ENCODE peak calls at places on chromosomes 2 and 18, in six cellular contexts. M is fibroblast of lung; A is CD8-positive, alpha-beta T cell; S is fibroblast of villous mesenchyme; I is GM04504; N is cardiac muscle cell. Z is an unnamed sample.

GRCh38 chr2:147008481-147008880 is 836.3 kb upstream of the ACVR2A start:
- DNase-seq in M (peak; percentile 59), N (no peak), I (no peak), S (no peak), A (no peak), Z (no peak)

GRCh38 chr2:2506536-2506935 is 175.5 kb upstream of the MYT1L start:
- DNase-seq in M (no peak), N (no peak), S (no peak), A (no peak), I (no peak), Z (no peak)

GRCh38 chr18:51342815-51343214 is 145.3 kb upstream of the MEX3C start:
- DNase-seq in A (no peak), S (peak; percentile 79), N (peak; percentile 80), I (no peak), M (peak; percentile 65), Z (peak; percentile 22)

GRCh38 chr18:76972241-76972640 is 149.9 kb downstream of the ZNF236 start:
- DNase-seq in I (no peak), S (no peak), M (peak; percentile 11), A (no peak), N (no peak), Z (no peak)

GRCh38 chr18:9340472-9340871 is 5.9 kb downstream of the TWSG1 start:
- DNase-seq in N (no peak), S (no peak), M (no peak), A (no peak), I (no peak), Z (no peak)

GRCh38 chr2:40412456-40412855 is 39.4 kb downstream of the SLC8A1 start:
- DNase-seq in S (no peak), I (no peak), M (peak; percentile 64), N (no peak), A (no peak), Z (no peak)

GRCh38 chr2:174399171-174399570 is 3.6 kb downstream of the SCRN3 start:
- DNase-seq in N (no peak), I (no peak), A (no peak), M (peak; percentile 71), S (no peak), Z (no peak)

GRCh38 chr2:181904022-181904632 is 12.6 kb downstream of the ITPRID2 start:
- DNase-seq in S (peak; percentile 63), N (peak; percentile 63), I (no peak), M (peak; percentile 39), A (no peak), Z (peak; percentile 38)

GRCh38 chr2:168920504-168921157 is 19.5 kb downstream of the G6PC2 start:
- DNase-seq in M (peak; percentile 7), N (peak; percentile 57), S (peak; percentile 43), I (peak; percentile 5), A (no peak), Z (peak; percentile 53)

GRCh38 chr2:72023678-72024390 is 123.8 kb downstream of the CYP26B1 start:
- DNase-seq in A (no peak), N (no peak), I (no peak), S (no peak), M (no peak), Z (no peak)

GRCh38 chr2:71578665-71579371 is 125.5 kb downstream of the DYSF start:
- DNase-seq in S (peak; percentile 30), N (peak; percentile 76), A (no peak), M (peak; percentile 20), I (peak; percentile 25), Z (no peak)

GRCh38 chr2:212157011-212157410 is 381.6 kb downstream of the ERBB4 start:
- DNase-seq in A (no peak), N (no peak), M (peak; percentile 64), I (no peak), S (no peak), Z (no peak)

GRCh38 chr2:96249654-96250053 is 16.1 kb downstream of the TMEM127 start:
- DNase-seq in A (no peak), S (peak; percentile 70), N (peak; percentile 51), I (peak; percentile 82), M (peak; percentile 23), Z (no peak)

GRCh38 chr18:42053188-42053781 is 98.3 kb downstream of the PIK3C3 start:
- DNase-seq in A (peak; percentile 58), N (peak; percentile 80), I (no peak), S (peak; percentile 65), M (peak; percentile 51), Z (peak; percentile 50)

GRCh38 chr2:104857262-104858221 is 3.6 kb downstream of the POU3F3 start:
- DNase-seq in I (no peak), N (no peak), M (peak; percentile 30), S (no peak), A (no peak), Z (no peak)

GRCh38 chr2:218419630-218420216 is 800 bp downstream of the VIL1 start:
- DNase-seq in I (no peak), M (no peak), S (no peak), A (no peak), N (no peak), Z (no peak)

GRCh38 chr2:191625016-191625415 is 52.9 kb upstream of the NABP1 start:
- DNase-seq in I (no peak), A (peak; percentile 40), N (peak; percentile 48), M (peak; percentile 45), S (peak; percentile 32), Z (peak; percentile 69)

GRCh38 chr2:88590998-88591613 is 36.2 kb downstream of the EIF2AK3 start:
- DNase-seq in N (peak; percentile 77), A (peak; percentile 38), S (peak; percentile 74), I (no peak), M (peak; percentile 51), Z (peak; percentile 69)

GRCh38 chr2:143988082-143988481 is 531.8 kb downstream of the ZEB2 start:
- DNase-seq in I (no peak), N (no peak), A (no peak), S (no peak), M (no peak), Z (no peak)

GRCh38 chr2:98846041-98846440 is 90.0 kb downstream of the CRACDL start:
- DNase-seq in S (no peak), A (no peak), I (no peak), N (no peak), M (no peak), Z (no peak)

GRCh38 chr2:53989210-53989862 is 18.5 kb upstream of the PSME4 start:
- DNase-seq in M (no peak), S (no peak), I (no peak), N (no peak), A (no peak), Z (no peak)

GRCh38 chr18:46283268-46283667 is 179.1 kb downstream of the HAUS1 start:
- DNase-seq in S (no peak), I (no peak), M (peak; percentile 54), N (peak; percentile 25), A (no peak), Z (no peak)

GRCh38 chr2:69973335-69973735 is 11.9 kb upstream of the ASPRV1 start:
- DNase-seq in M (peak; percentile 67), A (no peak), N (peak; percentile 65), S (peak; percentile 70), I (peak; percentile 32), Z (no peak)

GRCh38 chr2:2229898-2230817 is 100.9 kb downstream of the MYT1L start:
- DNase-seq in M (no peak), I (no peak), A (no peak), N (no peak), S (no peak), Z (no peak)

GRCh38 chr2:207531024-207531411 is 1.3 kb downstream of the CREB1 start:
- DNase-seq in A (no peak), I (no peak), S (peak; percentile 61), M (peak; percentile 25), N (peak; percentile 26), Z (peak; percentile 34)

Z was measured in MM.1S.